ENCODE peak calls at places on chromosomes 12 and 14, in four cellular contexts. K is HCT116, P is K562, U is HepG2. S is an unnamed sample.

GRCh38 chr12:92042791-92043531 is 102.7 kb downstream of the BTG1 start:
- DNase-seq in P (no peak), U (no peak), K (no peak), S (no peak)

GRCh38 chr14:102751088-102751487 is 26.2 kb upstream of the TRAF3 start:
- DNase-seq in U (no peak), P (no peak), K (no peak), S (no peak)

GRCh38 chr14:54650331-54651017 is 83.5 kb downstream of the SAMD4A start:
- DNase-seq in U (peak; percentile 78), P (no peak), K (no peak), S (no peak)

GRCh38 chr12:111409403-111410228 is 3.9 kb downstream of the SH2B3 start:
- DNase-seq in P (peak; percentile 92), U (no peak), K (no peak), S (no peak)

GRCh38 chr14:92362781-92363235 is 39.8 kb downstream of the SLC24A4 start:
- DNase-seq in P (no peak), U (no peak), K (no peak), S (no peak)

GRCh38 chr12:47017901-47018479 is 61.4 kb upstream of the PCED1B start:
- DNase-seq in U (no peak), K (no peak), P (no peak), S (no peak)

GRCh38 chr12:118402251-118402650 is 25.9 kb downstream of the SUDS3 start:
- DNase-seq in U (no peak), P (no peak), K (no peak), S (no peak)

GRCh38 chr12:49937639-49938300 is 12.8 kb upstream of the AQP2 start:
- DNase-seq in U (no peak), P (no peak), K (no peak), S (no peak)

GRCh38 chr14:32077081-32078029 is at the start of gene ARHGAP5:
- DNase-seq in P (no peak), K (no peak), U (peak; percentile 58), S (no peak)

GRCh38 chr14:70023871-70024270 is 144.7 kb downstream of the SMOC1 start:
- DNase-seq in K (no peak), P (no peak), U (no peak), S (no peak)

GRCh38 chr12:94762259-94762942 is 112.0 kb upstream of the TMCC3 start:
- DNase-seq in U (no peak), P (no peak), K (no peak), S (peak; percentile 12)

GRCh38 chr12:68733661-68734071 is 12.3 kb upstream of the SLC35E3 start:
- DNase-seq in U (no peak), K (no peak), P (no peak), S (peak; percentile 18)

GRCh38 chr14:67569011-67569650 is 30.9 kb downstream of the PIGH start:
- DNase-seq in P (no peak), K (no peak), U (no peak), S (no peak)

GRCh38 chr12:117158911-117159310 is 31.4 kb downstream of the FBXO21 start:
- DNase-seq in K (no peak), P (no peak), U (no peak), S (no peak)
- H3K36me3 ChIP-seq in K (peaks cover 41% of the 10 kb centered on the region), P (peaks cover 70% of the 10 kb centered on the region), U (peaks cover 34% of the 10 kb centered on the region), S (peaks cover 5% of the 10 kb centered on the region)

DNA sequence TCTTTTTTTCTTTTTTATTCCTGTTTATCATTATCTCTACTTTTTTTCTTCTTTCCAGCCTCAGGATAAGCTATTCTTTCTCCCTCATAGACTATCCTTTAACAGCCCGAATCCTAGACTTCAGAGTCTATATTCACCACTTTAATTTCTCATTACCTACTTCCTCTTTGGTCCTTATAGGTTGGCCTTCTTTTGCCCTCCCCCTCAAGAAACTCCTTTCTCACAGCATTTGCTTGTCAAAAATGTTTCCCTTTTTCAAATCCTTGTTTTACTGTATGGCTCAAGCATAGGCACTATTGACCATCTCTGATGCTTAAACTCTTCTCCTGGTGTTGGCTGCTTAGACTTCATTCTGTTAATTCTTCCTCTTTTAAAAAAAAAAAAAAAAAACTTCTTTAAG is 52.5 kb downstream of the KIAA0586 start:
- DNase-seq in P (no peak), K (no peak), U (no peak), S (no peak)
- TF ChIP-seq TCF7L2 in P (no peak), K (no peak), U (no peak), S (no peak)

GRCh38 chr14:33629721-33630287 is 321.1 kb downstream of the EGLN3 start:
- DNase-seq in P (no peak), K (no peak), U (no peak), S (no peak)
- TF ChIP-seq SIN3A in P (no peak), K (no peak), U (no peak), S (no peak)

GRCh38 chr12:53464685-53465084 is 12.8 kb downstream of the PCBP2 start:
- DNase-seq in K (no peak), P (no peak), U (no peak), S (no peak)
- H3K36me3 ChIP-seq in K (peaks cover 100% of the 10 kb centered on the region), P (peaks cover 100% of the 10 kb centered on the region), U (peaks cover 40% of the 10 kb centered on the region), S (peaks cover 94% of the 10 kb centered on the region)

DNA sequence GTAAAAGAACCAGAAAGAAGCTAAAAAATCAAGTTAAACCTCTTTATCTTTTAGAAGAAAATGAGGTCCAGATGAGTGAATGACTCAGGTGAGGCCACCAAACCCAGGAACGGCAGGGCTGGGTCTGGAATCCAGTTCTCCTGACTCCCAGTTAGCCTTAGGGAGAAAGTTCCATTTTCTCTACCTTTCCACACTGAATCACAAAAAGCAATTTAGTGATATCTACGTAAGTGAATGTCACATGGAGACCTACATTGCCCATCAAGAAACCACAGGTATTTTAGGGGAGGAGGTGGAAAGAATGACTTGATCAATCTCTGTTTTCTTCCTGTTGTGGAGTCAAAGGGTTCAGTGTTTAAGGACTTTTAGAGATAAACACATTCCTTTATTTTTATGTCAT is 106.9 kb upstream of the PTPRB start:
- DNase-seq in K (no peak), P (no peak), U (no peak), S (no peak)
- TF ChIP-seq TCF7L2 in K (no peak), P (no peak), U (no peak), S (no peak)

S was measured in Panc1.